ENCODE peak calls at places on chromosomes 2 and 18, in eight cellular contexts. Z, K, I, Q, A, E, Y and W are unnamed samples.

GRCh38 chr2:12131975-12132374 is 385.5 kb downstream of the LPIN1 start:
- DNase-seq in Q (no peak), K (no peak), Y (no peak), Z (no peak), A (no peak), E (no peak), I (no peak), W (no peak)

GRCh38 chr2:43327119-43327518 is 100.7 kb upstream of the ZFP36L2 start:
- DNase-seq in Z (no peak), K (no peak), Y (no peak), I (no peak), Q (no peak), E (no peak), A (no peak), W (no peak)

GRCh38 chr18:46656326-46657114 is 500 bp downstream of the LOXHD1 start:
- DNase-seq in I (no peak), E (no peak), A (no peak), K (no peak), Z (no peak), Y (no peak), Q (no peak), W (no peak)

GRCh38 chr18:23003289-23003688 is 70.2 kb downstream of the RBBP8 start:
- DNase-seq in Y (no peak), Q (no peak), Z (no peak), E (no peak), I (no peak), K (no peak), A (no peak), W (no peak)

GRCh38 chr18:9429662-9429993 is 45.7 kb upstream of the RALBP1 start:
- DNase-seq in A (no peak), K (no peak), Z (no peak), Y (no peak), E (no peak), I (no peak), Q (no peak), W (no peak)

GRCh38 chr2:20381457-20381856 is 30.8 kb upstream of the PUM2 start:
- DNase-seq in E (no peak), A (no peak), Q (no peak), Y (no peak), K (no peak), I (peak; percentile 64), Z (no peak), W (no peak)

GRCh38 chr2:100603414-100603813 is 40.6 kb downstream of the PDCL3 start:
- DNase-seq in A (no peak), Y (no peak), K (no peak), I (no peak), Z (no peak), E (no peak), Q (no peak), W (no peak)

GRCh38 chr2:181117176-181117925 is 136.9 kb downstream of the UBE2E3 start:
- DNase-seq in A (no peak), Q (no peak), K (no peak), E (no peak), Y (no peak), Z (no peak), I (no peak), W (no peak)

GRCh38 chr18:6873352-6873751 is 143.8 kb downstream of the ARHGAP28 start:
- DNase-seq in Q (no peak), K (no peak), Z (no peak), I (no peak), E (no peak), A (no peak), Y (no peak), W (no peak)

GRCh38 chr2:101803128-101803527 is 105.6 kb downstream of the MAP4K4 start:
- DNase-seq in Y (no peak), Q (no peak), K (no peak), A (peak; percentile 50), I (no peak), Z (peak; percentile 74), E (no peak), W (no peak)

GRCh38 chr2:65300134-65300771 is 72.6 kb downstream of the ACTR2 start:
- DNase-seq in Q (no peak), I (no peak), K (no peak), Y (peak; percentile 67), A (no peak), E (no peak), Z (no peak), W (no peak)

GRCh38 chr2:161905389-161906046 is 168.5 kb downstream of the DPP4 start:
- DNase-seq in Z (peak; percentile 59), I (no peak), Q (no peak), E (peak; percentile 37), Y (no peak), K (no peak), A (peak; percentile 5), W (no peak)

GRCh38 chr2:225136552-225136951 is 94.3 kb upstream of the DOCK10 start:
- DNase-seq in K (no peak), Y (no peak), A (no peak), Z (no peak), E (no peak), Q (no peak), I (peak; percentile 27), W (no peak)

GRCh38 chr18:25923193-25923592 is 167.2 kb downstream of the SS18 start:
- DNase-seq in K (no peak), E (no peak), Z (no peak), Q (no peak), Y (no peak), I (no peak), A (no peak), W (no peak)

GRCh38 chr2:128232965-128233789 is 85.5 kb downstream of the HS6ST1 start:
- DNase-seq in K (peak; percentile 91), Q (peak; percentile 98), Z (peak; percentile 3), E (peak; percentile 96), A (peak; percentile 84), I (peak; percentile 97), Y (peak; percentile 94), W (peak; percentile 91)

GRCh38 chr18:2948038-2948437 is 64.9 kb downstream of the LPIN2 start:
- DNase-seq in Q (no peak), Z (no peak), I (peak; percentile 19), K (no peak), A (peak; percentile 53), E (no peak), Y (no peak), W (no peak)

GRCh38 chr2:118224888-118225264 is 136.6 kb downstream of the INSIG2 start:
- DNase-seq in Q (no peak), Y (no peak), A (no peak), E (peak; percentile 58), Z (no peak), I (peak; percentile 21), K (no peak), W (no peak)

GRCh38 chr18:3867252-3867651 is 417.3 kb downstream of the TGIF1 start:
- DNase-seq in K (no peak), A (no peak), Y (no peak), Q (no peak), Z (no peak), E (no peak), I (no peak), W (no peak)

GRCh38 chr2:220550995-220551702 is 923.7 kb downstream of the SLC4A3 start:
- DNase-seq in Y (no peak), Q (no peak), Z (no peak), A (no peak), I (no peak), E (no peak), K (no peak), W (no peak)

GRCh38 chr2:171436307-171436706 is 2.3 kb downstream of the DCAF17 start:
- DNase-seq in K (no peak), Y (no peak), I (no peak), A (peak; percentile 47), E (no peak), Q (no peak), Z (no peak), W (no peak)

GRCh38 chr2:223306371-223306770 is 254.4 kb downstream of the KCNE4 start:
- DNase-seq in I (no peak), Q (no peak), Y (no peak), A (no peak), Z (peak; percentile 4), E (peak; percentile 8), K (no peak), W (no peak)

DNA sequence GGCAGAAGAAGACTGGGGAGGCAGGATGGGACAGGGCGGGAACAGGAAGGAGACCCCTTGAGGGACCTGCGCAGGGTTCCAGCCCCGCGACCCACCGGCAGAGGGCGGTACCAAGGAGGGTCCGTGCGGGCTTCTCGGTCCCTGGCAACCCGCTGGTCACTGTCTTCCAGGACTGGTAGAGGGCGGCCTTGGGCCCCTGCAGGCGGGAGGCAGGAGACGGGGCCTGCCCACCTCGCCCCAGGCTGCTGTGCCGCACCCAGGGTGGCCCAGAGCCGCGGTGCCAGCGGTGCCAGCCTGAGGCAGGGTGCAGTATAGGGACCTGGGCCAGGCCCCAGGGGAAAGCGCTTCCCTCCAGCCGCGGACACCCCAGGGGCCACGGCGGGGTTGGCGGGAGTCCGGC is 34.5 kb downstream of the NEURL3 start:
- DNase-seq in E (peak; percentile 81), Y (peak; percentile 65), Z (no peak), A (no peak), K (peak; percentile 66), I (peak; percentile 74), Q (peak; percentile 89), W (no peak)
- TF ChIP-seq CTCF in E (peak; percentile 70), Y (peak; percentile 70), Z (peak; percentile 78), A (no peak), K (peak; percentile 64), I (peak; percentile 44), Q (peak; percentile 48), W (peak; percentile 55)

GRCh38 chr2:10022886-10023662 is 20.3 kb upstream of the KLF11 start:
- DNase-seq in K (no peak), I (no peak), Z (no peak), E (no peak), A (no peak), Y (peak; percentile 29), Q (no peak), W (no peak)
- TF ChIP-seq CTCF in K (no peak), I (peak; percentile 25), Z (peak; percentile 16), E (no peak), A (no peak), Y (no peak), Q (no peak), W (no peak)

GRCh38 chr2:207892676-207893402 is 123.1 kb upstream of the FZD5 start:
- DNase-seq in I (no peak), A (no peak), Q (no peak), Z (no peak), K (no peak), Y (no peak), E (no peak), W (no peak)
- TF ChIP-seq CTCF in I (no peak), A (no peak), Q (no peak), Z (no peak), K (no peak), Y (no peak), E (no peak), W (no peak)

DNA sequence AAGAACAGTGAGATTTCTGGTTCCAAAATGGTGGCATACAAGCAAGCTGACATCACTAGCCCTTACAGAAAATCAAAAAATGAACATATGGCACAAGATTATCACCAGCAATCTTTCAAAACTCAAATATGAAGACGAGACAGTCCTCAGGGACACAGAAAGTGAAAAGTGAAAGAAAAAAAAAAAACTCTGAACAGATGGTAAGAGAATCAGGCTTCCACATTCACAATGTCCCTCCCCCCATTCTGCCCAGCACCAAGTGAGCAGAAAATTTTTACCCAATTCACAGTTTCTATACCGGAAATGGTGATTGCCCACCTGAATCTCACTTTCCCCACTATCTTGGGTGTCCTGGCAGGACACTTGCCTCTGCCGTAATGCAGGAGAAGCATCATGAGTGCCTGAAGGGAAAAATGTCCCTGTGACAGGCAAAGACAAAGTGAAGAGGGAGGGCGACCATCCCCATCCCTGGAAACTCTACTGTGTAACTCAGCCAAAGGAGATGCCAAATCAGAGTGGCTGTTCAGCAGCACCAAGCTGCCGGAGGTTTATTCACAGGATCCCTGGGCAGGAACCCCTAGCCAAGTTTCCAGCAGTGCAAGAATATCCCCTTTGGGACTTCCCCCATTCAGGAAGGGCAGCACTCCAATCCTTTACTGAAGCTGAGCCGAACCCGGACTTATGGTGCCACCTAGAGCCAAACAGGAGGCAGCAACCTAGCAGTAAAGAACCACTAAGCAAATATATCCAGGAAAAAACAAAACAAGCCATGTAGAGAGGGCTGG is 312.2 kb downstream of the LRATD1 start:
- DNase-seq in K (no peak), E (no peak), A (peak; percentile 31), I (peak; percentile 20), Z (no peak), Y (no peak), Q (no peak), W (no peak)
- TF ChIP-seq CTCF in K (no peak), E (no peak), A (peak; percentile 31), I (no peak), Z (peak; percentile 57), Y (no peak), Q (no peak), W (no peak)